ENCODE peak calls at places on chromosomes 5 and 9, in seven cellular contexts. One of them, this sample, is unnamed.

GRCh38 chr5:140317859-140318258 is 15.0 kb upstream of the PFDN1 start:
- DNase-seq in H1: no peak
- DNase-seq in A549: peak; percentile 70
- DNase-seq in heart left ventricle: no peak
- DNase-seq in ovary: no peak
- DNase-seq in spleen: no peak
- DNase-seq in tibial nerve: no peak
- DNase-seq in this sample: no peak

GRCh38 chr5:11719888-11720481 is 184.3 kb downstream of the CTNND2 start:
- DNase-seq in H1: no peak
- DNase-seq in A549: peak; percentile 51
- DNase-seq in heart left ventricle: peak; percentile 15
- DNase-seq in ovary: no peak
- DNase-seq in spleen: no peak
- DNase-seq in tibial nerve: peak; percentile 50
- DNase-seq in this sample: no peak

GRCh38 chr5:38382898-38383297 is 124.5 kb downstream of the EGFLAM start:
- DNase-seq in H1: peak; percentile 69
- DNase-seq in A549: peak; percentile 76
- DNase-seq in heart left ventricle: peak; percentile 44
- DNase-seq in ovary: peak; percentile 59
- DNase-seq in spleen: peak; percentile 76
- DNase-seq in tibial nerve: peak; percentile 78
- DNase-seq in this sample: no peak

GRCh38 chr5:143147918-143148317 is 255.6 kb downstream of the NR3C1 start:
- DNase-seq in H1: no peak
- DNase-seq in A549: no peak
- DNase-seq in heart left ventricle: no peak
- DNase-seq in ovary: no peak
- DNase-seq in spleen: no peak
- DNase-seq in tibial nerve: peak; percentile 26
- DNase-seq in this sample: no peak

GRCh38 chr5:37837101-37838032 is 2.5 kb downstream of the GDNF start:
- DNase-seq in H1: no peak
- DNase-seq in A549: peak; percentile 69
- DNase-seq in heart left ventricle: peak; percentile 59
- DNase-seq in ovary: peak; percentile 90
- DNase-seq in spleen: peak; percentile 84
- DNase-seq in tibial nerve: peak; percentile 27
- DNase-seq in this sample: no peak

GRCh38 chr5:154653418-154653763 is 101.8 kb upstream of the LARP1 start:
- DNase-seq in H1: no peak
- DNase-seq in A549: no peak
- DNase-seq in heart left ventricle: no peak
- DNase-seq in ovary: no peak
- DNase-seq in spleen: peak; percentile 69
- DNase-seq in tibial nerve: no peak
- DNase-seq in this sample: no peak

GRCh38 chr9:739362-739761 is 102.1 kb upstream of the DMRT1 start:
- DNase-seq in H1: no peak
- DNase-seq in A549: no peak
- DNase-seq in heart left ventricle: no peak
- DNase-seq in ovary: no peak
- DNase-seq in spleen: no peak
- DNase-seq in tibial nerve: no peak
- DNase-seq in this sample: no peak

GRCh38 chr9:134961331-134962064 is 43.8 kb upstream of the FCN1 start:
- DNase-seq in H1: no peak
- DNase-seq in A549: no peak
- DNase-seq in heart left ventricle: no peak
- DNase-seq in ovary: peak; percentile 36
- DNase-seq in spleen: peak; percentile 64
- DNase-seq in tibial nerve: no peak
- DNase-seq in this sample: no peak

GRCh38 chr5:136062563-136063274 is 33.9 kb downstream of the TGFBI start:
- DNase-seq in H1: no peak
- DNase-seq in A549: peak; percentile 71
- DNase-seq in heart left ventricle: no peak
- DNase-seq in ovary: no peak
- DNase-seq in spleen: no peak
- DNase-seq in tibial nerve: no peak
- DNase-seq in this sample: no peak

GRCh38 chr5:128441923-128442322 is 96.1 kb downstream of the FBN2 start:
- DNase-seq in H1: no peak
- DNase-seq in A549: no peak
- DNase-seq in heart left ventricle: no peak
- DNase-seq in ovary: no peak
- DNase-seq in spleen: no peak
- DNase-seq in tibial nerve: no peak
- DNase-seq in this sample: no peak

GRCh38 chr5:66595877-66596790 is at the start of gene MAST4:
- DNase-seq in H1: peak; percentile 87
- DNase-seq in A549: peak; percentile 83
- DNase-seq in heart left ventricle: peak; percentile 92
- DNase-seq in ovary: peak; percentile 98
- DNase-seq in spleen: peak; percentile 95
- DNase-seq in tibial nerve: peak; percentile 51
- DNase-seq in this sample: no peak

GRCh38 chr9:105194234-105194633 is 50.2 kb upstream of the SLC44A1 start:
- DNase-seq in H1: no peak
- DNase-seq in A549: no peak
- DNase-seq in heart left ventricle: no peak
- DNase-seq in ovary: no peak
- DNase-seq in spleen: no peak
- DNase-seq in tibial nerve: no peak
- DNase-seq in this sample: no peak

GRCh38 chr5:107418071-107418470 is 252.7 kb downstream of the EFNA5 start:
- DNase-seq in H1: no peak
- DNase-seq in A549: no peak
- DNase-seq in heart left ventricle: no peak
- DNase-seq in ovary: no peak
- DNase-seq in spleen: no peak
- DNase-seq in tibial nerve: no peak
- DNase-seq in this sample: no peak

GRCh38 chr9:6788175-6789016 is 30.6 kb downstream of the KDM4C start:
- DNase-seq in H1: no peak
- DNase-seq in A549: peak; percentile 68
- DNase-seq in heart left ventricle: no peak
- DNase-seq in ovary: no peak
- DNase-seq in spleen: no peak
- DNase-seq in tibial nerve: no peak
- DNase-seq in this sample: peak; percentile 86

GRCh38 chr5:87418506-87418905 is 5.8 kb upstream of the CCNH start:
- DNase-seq in H1: no peak
- DNase-seq in A549: no peak
- DNase-seq in heart left ventricle: no peak
- DNase-seq in ovary: no peak
- DNase-seq in spleen: no peak
- DNase-seq in tibial nerve: no peak
- DNase-seq in this sample: no peak

GRCh38 chr5:87116821-87117512 is 150.7 kb upstream of the RASA1 start:
- DNase-seq in H1: no peak
- DNase-seq in A549: no peak
- DNase-seq in heart left ventricle: no peak
- DNase-seq in ovary: no peak
- DNase-seq in spleen: no peak
- DNase-seq in tibial nerve: no peak
- DNase-seq in this sample: no peak

GRCh38 chr5:131364507-131365050 is 100.7 kb downstream of the CDC42SE2 start:
- DNase-seq in H1: no peak
- DNase-seq in A549: no peak
- DNase-seq in heart left ventricle: no peak
- DNase-seq in ovary: no peak
- DNase-seq in spleen: no peak
- DNase-seq in tibial nerve: no peak
- DNase-seq in this sample: no peak

GRCh38 chr9:3525088-3525835 is 539 bp downstream of the RFX3 start:
- DNase-seq in H1: no peak
- DNase-seq in A549: peak; percentile 10
- DNase-seq in heart left ventricle: no peak
- DNase-seq in ovary: peak; percentile 75
- DNase-seq in spleen: peak; percentile 92
- DNase-seq in tibial nerve: no peak
- DNase-seq in this sample: no peak

GRCh38 chr5:154088801-154089200 is 50.0 kb downstream of the MFAP3 start:
- DNase-seq in H1: no peak
- DNase-seq in A549: no peak
- DNase-seq in heart left ventricle: no peak
- DNase-seq in ovary: no peak
- DNase-seq in spleen: no peak
- DNase-seq in tibial nerve: no peak
- DNase-seq in this sample: no peak

GRCh38 chr9:111516061-111516465 is 8.9 kb upstream of the ZNF483 start:
- DNase-seq in H1: no peak
- DNase-seq in A549: peak; percentile 28
- DNase-seq in heart left ventricle: no peak
- DNase-seq in ovary: no peak
- DNase-seq in spleen: no peak
- DNase-seq in tibial nerve: no peak
- DNase-seq in this sample: no peak

GRCh38 chr9:792331-793260 is 48.9 kb upstream of the DMRT1 start:
- DNase-seq in H1: no peak
- DNase-seq in A549: no peak
- DNase-seq in heart left ventricle: no peak
- DNase-seq in ovary: no peak
- DNase-seq in spleen: no peak
- DNase-seq in tibial nerve: no peak
- DNase-seq in this sample: no peak

GRCh38 chr5:175246242-175246891 is 197.6 kb downstream of the DRD1 start:
- DNase-seq in H1: peak; percentile 5
- DNase-seq in A549: peak; percentile 83
- DNase-seq in heart left ventricle: no peak
- DNase-seq in ovary: no peak
- DNase-seq in spleen: no peak
- DNase-seq in tibial nerve: no peak
- DNase-seq in this sample: no peak

GRCh38 chr5:169063269-169063919 is 237.5 kb downstream of the SLIT3 start:
- DNase-seq in H1: no peak
- DNase-seq in A549: no peak
- DNase-seq in heart left ventricle: no peak
- DNase-seq in ovary: no peak
- DNase-seq in spleen: no peak
- DNase-seq in tibial nerve: no peak
- DNase-seq in this sample: no peak

GRCh38 chr5:14109041-14109747 is 33.9 kb upstream of the TRIO start:
- DNase-seq in H1: no peak
- DNase-seq in A549: peak; percentile 33
- DNase-seq in heart left ventricle: no peak
- DNase-seq in ovary: no peak
- DNase-seq in spleen: no peak
- DNase-seq in tibial nerve: no peak
- DNase-seq in this sample: no peak

GRCh38 chr9:16053131-16053530 is 500.3 kb downstream of the CCDC171 start:
- DNase-seq in H1: no peak
- DNase-seq in A549: no peak
- DNase-seq in heart left ventricle: no peak
- DNase-seq in ovary: no peak
- DNase-seq in spleen: no peak
- DNase-seq in tibial nerve: no peak
- DNase-seq in this sample: no peak

GRCh38 chr9:77876091-77876490 is 155.5 kb downstream of the GNAQ start:
- DNase-seq in H1: no peak
- DNase-seq in A549: no peak
- DNase-seq in heart left ventricle: peak; percentile 26
- DNase-seq in ovary: peak; percentile 60
- DNase-seq in spleen: no peak
- DNase-seq in tibial nerve: no peak
- DNase-seq in this sample: no peak

DNA sequence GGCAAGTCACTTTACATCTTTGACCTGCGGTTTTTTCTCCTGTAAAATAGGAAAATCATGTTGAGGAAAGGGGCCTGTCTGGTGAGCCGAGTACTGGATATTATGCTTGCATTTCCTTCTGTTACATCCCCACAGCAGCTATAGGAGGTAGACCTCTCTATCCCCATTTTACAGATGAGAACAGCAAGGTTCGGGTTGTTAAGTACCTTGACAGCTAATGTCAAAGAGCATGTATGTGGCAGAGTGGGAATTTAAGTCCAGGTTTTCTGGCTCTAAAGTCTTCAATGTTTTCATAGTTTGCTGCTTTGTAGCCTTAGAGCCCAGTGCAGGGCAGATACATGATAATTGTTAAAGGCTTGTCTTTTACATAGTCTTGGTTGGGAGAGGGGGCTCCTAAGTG is 2.8 kb downstream of the TMEM268 start:
- DNase-seq in H1: no peak
- DNase-seq in A549: no peak
- DNase-seq in heart left ventricle: no peak
- DNase-seq in ovary: no peak
- DNase-seq in spleen: no peak
- DNase-seq in tibial nerve: no peak
- DNase-seq in this sample: no peak
- H3K4me1 ChIP-seq in H1: peaks cover 18% of the 10 kb centered on the region
- H3K4me1 ChIP-seq in A549: peaks cover 25% of the 10 kb centered on the region
- H3K4me1 ChIP-seq in heart left ventricle: peaks cover 5% of the 10 kb centered on the region
- H3K4me1 ChIP-seq in ovary: peaks cover 21% of the 10 kb centered on the region
- H3K4me1 ChIP-seq in spleen: peaks cover 60% of the 10 kb centered on the region
- H3K4me1 ChIP-seq in tibial nerve: peaks cover 8% of the 10 kb centered on the region
- H3K4me1 ChIP-seq in this sample: peaks cover 9% of the 10 kb centered on the region

GRCh38 chr5:149731617-149732400 is 1.7 kb downstream of the PPARGC1B start:
- DNase-seq in H1: peak; percentile 68
- DNase-seq in A549: peak; percentile 81
- DNase-seq in heart left ventricle: peak; percentile 91
- DNase-seq in ovary: peak; percentile 72
- DNase-seq in spleen: peak; percentile 92
- DNase-seq in tibial nerve: peak; percentile 72
- DNase-seq in this sample: peak; percentile 97
- TF ChIP-seq POLR2A in H1: no peak
- TF ChIP-seq POLR2A in A549: no peak
- TF ChIP-seq POLR2A in heart left ventricle: peak; percentile 23
- TF ChIP-seq POLR2A in ovary: no peak
- TF ChIP-seq POLR2A in spleen: no peak
- TF ChIP-seq POLR2A in tibial nerve: no peak
- TF ChIP-seq POLR2A in this sample: peak; percentile 17

GRCh38 chr5:42611437-42611836 is 145.2 kb upstream of the CCDC152 start:
- DNase-seq in H1: no peak
- DNase-seq in A549: no peak
- DNase-seq in heart left ventricle: no peak
- DNase-seq in ovary: no peak
- DNase-seq in spleen: no peak
- DNase-seq in tibial nerve: no peak
- DNase-seq in this sample: no peak

GRCh38 chr5:42617411-42617810 is 139.2 kb upstream of the CCDC152 start:
- DNase-seq in H1: no peak
- DNase-seq in A549: no peak
- DNase-seq in heart left ventricle: no peak
- DNase-seq in ovary: no peak
- DNase-seq in spleen: no peak
- DNase-seq in tibial nerve: no peak
- DNase-seq in this sample: no peak

GRCh38 chr5:42612997-42613396 is 143.6 kb upstream of the CCDC152 start:
- DNase-seq in H1: no peak
- DNase-seq in A549: no peak
- DNase-seq in heart left ventricle: no peak
- DNase-seq in ovary: no peak
- DNase-seq in spleen: no peak
- DNase-seq in tibial nerve: no peak
- DNase-seq in this sample: no peak

GRCh38 chr5:42614509-42614908 is 142.1 kb upstream of the CCDC152 start:
- DNase-seq in H1: no peak
- DNase-seq in A549: no peak
- DNase-seq in heart left ventricle: no peak
- DNase-seq in ovary: no peak
- DNase-seq in spleen: no peak
- DNase-seq in tibial nerve: no peak
- DNase-seq in this sample: no peak
- H3K4me1 ChIP-seq in H1: no peaks in the 10 kb centered on the region
- H3K4me1 ChIP-seq in A549: no peaks in the 10 kb centered on the region
- H3K4me1 ChIP-seq in heart left ventricle: no peaks in the 10 kb centered on the region
- H3K4me1 ChIP-seq in ovary: peaks cover 6% of the 10 kb centered on the region
- H3K4me1 ChIP-seq in spleen: no peaks in the 10 kb centered on the region
- H3K4me1 ChIP-seq in tibial nerve: no peaks in the 10 kb centered on the region
- H3K4me1 ChIP-seq in this sample: no peaks in the 10 kb centered on the region

GRCh38 chr9:130359819-130360218 is 84.9 kb upstream of the ASS1 start:
- DNase-seq in H1: no peak
- DNase-seq in A549: no peak
- DNase-seq in heart left ventricle: no peak
- DNase-seq in ovary: no peak
- DNase-seq in spleen: no peak
- DNase-seq in tibial nerve: no peak
- DNase-seq in this sample: no peak
- TF ChIP-seq POLR2A in H1: no peak
- TF ChIP-seq POLR2A in A549: no peak
- TF ChIP-seq POLR2A in heart left ventricle: no peak
- TF ChIP-seq POLR2A in ovary: no peak
- TF ChIP-seq POLR2A in spleen: no peak
- TF ChIP-seq POLR2A in tibial nerve: no peak
- TF ChIP-seq POLR2A in this sample: no peak